ENCODE peak calls at places on chromosomes 1 and 21, in four cellular contexts. X, V, U and W are unnamed samples.

GRCh38 chr21:40696246-40696645 is 150.7 kb downstream of the DSCAM start:
- DNase-seq in V (no peak), X (no peak), U (no peak), W (no peak)

GRCh38 chr1:64114012-64114525 is 89.4 kb upstream of the UBE2U start:
- DNase-seq in V (no peak), U (no peak), X (no peak), W (peak; percentile 23)

GRCh38 chr21:14541840-14542495 is 4.1 kb downstream of the SAMSN1 start:
- DNase-seq in X (no peak), V (no peak), U (no peak), W (no peak)

GRCh38 chr1:98653186-98653585 is 8.3 kb upstream of the SNX7 start:
- DNase-seq in U (no peak), V (no peak), X (no peak), W (peak; percentile 11)

GRCh38 chr1:6483761-6484117 is 7.7 kb downstream of the PLEKHG5 start:
- DNase-seq in X (no peak), U (no peak), V (no peak), W (no peak)

GRCh38 chr1:100578201-100578600 is 40.3 kb downstream of the GPR88 start:
- DNase-seq in U (no peak), X (no peak), V (no peak), W (peak; percentile 23)

GRCh38 chr1:151512326-151512725 is 1.1 kb downstream of the CGN start:
- DNase-seq in V (no peak), X (no peak), U (no peak), W (no peak)

GRCh38 chr1:27515626-27516025 is 25.7 kb upstream of the WASF2 start:
- DNase-seq in V (no peak), X (no peak), U (no peak), W (no peak)

GRCh38 chr21:42214081-42214750 is 4.7 kb upstream of the ABCG1 start:
- DNase-seq in U (no peak), X (no peak), V (no peak), W (no peak)